ENCODE peak calls at places on chromosomes 6 and 20, in nine cellular contexts. F, Z, I, W, A, O, Q, U and K are unnamed samples.

GRCh38 chr6:31575952-31576684 is 753 bp downstream of the TNF start:
- DNase-seq in F (no peak), Z (no peak), I (no peak), W (no peak), A (no peak), O (no peak), Q (no peak), U (no peak), K (no peak)

GRCh38 chr6:14713008-14713452 is 532.8 kb upstream of the JARID2 start:
- DNase-seq in F (no peak), Z (no peak), I (no peak), W (peak), A (peak), O (peak), Q (peak), U (no peak), K (no peak)

GRCh38 chr20:57397004-57397692 is 6.0 kb downstream of the RBM38 start:
- DNase-seq in F (no peak), Z (no peak), I (no peak), W (no peak), A (no peak), O (no peak), Q (no peak), U (no peak), K (no peak)

GRCh38 chr6:34757687-34758274 is 476 bp downstream of the SNRPC start:
- DNase-seq in F (no peak), Z (no peak), I (no peak), W (no peak), A (no peak), O (no peak), Q (no peak), U (no peak), K (no peak)

GRCh38 chr20:50189681-50190250 is 864 bp upstream of the CEBPB start:
- DNase-seq in F (peak), Z (no peak), I (peak), W (no peak), A (no peak), O (peak), Q (peak), U (no peak), K (no peak)

GRCh38 chr6:41966961-41967311 is 25.3 kb upstream of the CCND3 start:
- DNase-seq in F (no peak), Z (no peak), I (peak), W (no peak), A (peak), O (no peak), Q (no peak), U (no peak), K (no peak)

GRCh38 chr6:41781302-41781711 is 725 bp downstream of the PRICKLE4 start:
- DNase-seq in F (peak), Z (no peak), I (no peak), W (peak), A (no peak), O (peak), Q (peak), U (no peak), K (no peak)

GRCh38 chr20:63497946-63498935 is 642 bp downstream of the EEF1A2 start:
- DNase-seq in F (peak), Z (no peak), I (peak), W (peak), A (peak), O (no peak), Q (peak), U (no peak), K (no peak)

GRCh38 chr6:129623008-129623732 is 86.8 kb downstream of the ARHGAP18 start:
- DNase-seq in F (no peak), Z (no peak), I (no peak), W (no peak), A (no peak), O (no peak), Q (no peak), U (no peak), K (no peak)

GRCh38 chr6:169221264-169221663 is 32.4 kb downstream of the THBS2 start:
- DNase-seq in F (no peak), Z (no peak), I (no peak), W (no peak), A (no peak), O (no peak), Q (no peak), U (no peak), K (no peak)

GRCh38 chr20:17519606-17520285 is 11.4 kb downstream of the BFSP1 start:
- DNase-seq in F (no peak), Z (no peak), I (no peak), W (no peak), A (no peak), O (no peak), Q (no peak), U (no peak), K (no peak)

GRCh38 chr6:154408906-154409500 is 52.4 kb upstream of the IPCEF1 start:
- DNase-seq in F (no peak), Z (no peak), I (no peak), W (no peak), A (no peak), O (no peak), Q (no peak), U (peak), K (no peak)

GRCh38 chr6:113695506-113695905 is 161.6 kb upstream of the MARCKS start:
- DNase-seq in F (no peak), Z (no peak), I (no peak), W (no peak), A (no peak), O (no peak), Q (no peak), U (no peak), K (no peak)

GRCh38 chr6:124924333-124924759 is 37.9 kb upstream of the RNF217 start:
- DNase-seq in F (no peak), Z (no peak), I (no peak), W (no peak), A (no peak), O (no peak), Q (no peak), U (no peak), K (no peak)

GRCh38 chr20:5171074-5171789 is 44.4 kb downstream of the CDS2 start:
- DNase-seq in F (no peak), Z (no peak), I (no peak), W (peak), A (no peak), O (peak), Q (no peak), U (no peak), K (no peak)

GRCh38 chr6:107116328-107116892 is 1.1 kb upstream of the BEND3 start:
- DNase-seq in F (peak), Z (no peak), I (no peak), W (no peak), A (no peak), O (no peak), Q (peak), U (no peak), K (no peak)
- TF ChIP-seq POLR2A in F (no peak), Z (no peak), I (no peak), W (no peak), A (no peak), O (no peak), Q (no peak), U (no peak), K (no peak)

GRCh38 chr6:158769696-158770446 is 49.3 kb downstream of the EZR start:
- DNase-seq in F (no peak), Z (no peak), I (no peak), W (peak), A (no peak), O (no peak), Q (no peak), U (no peak), K (no peak)
- TF ChIP-seq POLR2A in F (no peak), Z (no peak), I (no peak), W (no peak), A (no peak), O (no peak), Q (no peak), U (no peak), K (no peak)

GRCh38 chr6:150866147-150867073 is 908 bp downstream of the MTHFD1L start:
- DNase-seq in F (peak), Z (peak), I (peak), W (peak), A (peak), O (peak), Q (peak), U (peak), K (peak)

GRCh38 chr6:150865043-150865405 is 478 bp upstream of the MTHFD1L start:
- DNase-seq in F (no peak), Z (no peak), I (no peak), W (no peak), A (no peak), O (no peak), Q (no peak), U (no peak), K (no peak)

GRCh38 chr6:150863213-150863928 is 2.1 kb upstream of the MTHFD1L start:
- DNase-seq in F (no peak), Z (no peak), I (no peak), W (no peak), A (no peak), O (no peak), Q (no peak), U (no peak), K (no peak)

GRCh38 chr6:150867117-150867516 is 1.6 kb downstream of the MTHFD1L start:
- DNase-seq in F (no peak), Z (no peak), I (no peak), W (no peak), A (no peak), O (no peak), Q (no peak), U (no peak), K (no peak)

DNA sequence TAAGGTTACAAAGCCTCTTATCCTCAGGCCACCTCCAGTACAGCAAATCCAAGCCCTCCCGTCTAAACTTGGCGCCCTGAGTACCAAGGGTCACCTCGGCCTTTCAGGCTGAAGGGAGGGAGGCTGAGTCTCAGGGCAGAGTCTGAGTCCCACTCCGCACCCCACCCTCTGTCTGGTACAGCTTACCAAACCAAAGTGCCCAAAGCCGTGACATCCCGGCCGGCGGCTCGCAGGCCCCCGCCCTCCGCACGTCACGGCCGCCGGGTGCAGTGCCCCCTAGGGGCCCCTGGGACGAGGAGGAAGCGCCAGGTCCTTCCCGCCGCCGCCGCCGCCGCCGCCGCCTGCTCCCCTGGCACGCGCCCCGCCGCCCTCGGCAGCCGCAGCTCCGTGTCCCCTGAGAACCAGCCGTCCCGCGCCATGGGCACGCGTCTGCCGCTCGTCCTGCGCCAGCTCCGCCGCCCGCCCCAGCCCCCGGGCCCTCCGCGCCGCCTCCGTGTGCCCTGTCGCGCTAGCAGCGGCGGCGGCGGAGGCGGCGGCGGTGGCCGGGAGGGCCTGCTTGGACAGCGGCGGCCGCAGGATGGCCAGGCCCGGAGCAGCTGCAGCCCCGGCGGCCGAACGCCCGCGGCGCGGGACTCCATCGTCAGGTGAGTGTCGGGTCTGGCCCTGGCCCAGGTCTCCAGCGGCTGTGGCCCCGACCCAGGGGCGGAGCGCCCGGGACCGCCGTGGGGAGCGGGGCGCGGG is at the start of gene MTHFD1L:
- DNase-seq in F (peak), Z (no peak), I (peak), W (peak), A (no peak), O (peak), Q (peak), U (peak), K (peak)
- TF ChIP-seq POLR2A in F (no peak), Z (no peak), I (no peak), W (peak), A (peak), O (no peak), Q (peak), U (peak), K (peak)

GRCh38 chr6:37168809-37169457 is 1.0 kb upstream of the PIM1 start:
- DNase-seq in F (no peak), Z (no peak), I (peak), W (peak), A (peak), O (no peak), Q (peak), U (no peak), K (no peak)
- TF ChIP-seq POLR2A in F (no peak), Z (no peak), I (no peak), W (no peak), A (no peak), O (no peak), Q (no peak), U (no peak), K (no peak)

DNA sequence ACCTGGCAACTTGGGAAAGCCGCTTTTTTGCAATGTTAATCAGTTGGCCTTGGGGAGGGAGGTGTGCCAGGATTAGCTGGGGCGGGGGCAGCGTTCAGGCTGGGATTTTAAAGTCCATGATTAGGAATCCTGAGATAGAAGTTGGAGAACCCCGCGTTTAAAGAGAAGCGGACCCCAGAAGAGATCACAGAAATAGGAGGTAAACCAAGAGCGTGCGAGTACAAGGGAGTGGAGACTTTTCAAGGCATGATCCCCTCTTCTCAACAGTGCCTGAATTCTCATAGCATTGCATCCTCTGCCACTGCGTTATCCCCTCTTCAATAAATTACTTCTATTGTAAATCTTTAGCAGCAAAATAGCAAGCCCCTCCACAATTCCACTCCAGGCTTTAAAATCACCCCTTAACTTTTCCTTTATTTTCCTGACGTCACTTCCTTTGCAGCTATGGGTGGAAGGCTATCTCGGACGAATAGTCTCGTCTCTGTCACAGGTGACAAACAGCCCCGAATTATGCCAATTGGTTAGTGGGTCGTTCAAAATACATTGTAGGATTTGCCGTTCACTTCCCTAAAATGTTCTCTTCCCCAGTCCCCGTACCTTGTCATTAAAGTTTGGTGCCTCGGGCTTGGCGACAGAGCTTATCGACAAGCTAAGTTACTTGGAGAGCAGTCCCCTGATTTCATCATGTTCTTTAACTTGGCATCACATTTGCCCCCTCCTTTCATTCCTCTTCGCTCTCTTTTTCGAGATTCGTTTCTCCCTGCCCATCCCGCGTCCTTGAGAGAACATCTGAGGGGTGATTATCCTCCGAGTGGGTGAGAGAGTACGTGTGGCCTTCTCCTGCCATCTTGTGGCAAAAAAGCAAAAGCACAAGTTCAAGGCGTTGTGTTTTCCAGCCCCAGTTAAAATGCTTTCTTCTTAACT is 17.1 kb downstream of the OR2B2 start:
- DNase-seq in F (peak), Z (no peak), I (peak), W (peak), A (no peak), O (peak), Q (peak), U (no peak), K (no peak)
- TF ChIP-seq POLR2A in F (no peak), Z (no peak), I (peak), W (no peak), A (no peak), O (no peak), Q (peak), U (no peak), K (peak)